ENCODE peak calls at places on chromosomes 16 and 17, in six cellular contexts. J is NCI-H2107, A is small intestine, K is SK-N-MC, F is cardiac muscle cell, S is RCC 7860. T is an unnamed sample.

GRCh38 chr16:3854740-3855139 is 25.8 kb downstream of the CREBBP start:
- DNase-seq in S (no peak), J (no peak), F (no peak), A (no peak), K (no peak), T (no peak)

GRCh38 chr16:84143784-84144199 is 1.2 kb downstream of the HSDL1 start:
- DNase-seq in K (no peak), F (peak; percentile 48), A (peak; percentile 29), J (no peak), S (no peak), T (no peak)

GRCh38 chr17:82601447-82602000 is 46.7 kb downstream of the WDR45B start:
- DNase-seq in S (no peak), A (no peak), F (no peak), K (no peak), J (no peak), T (no peak)

GRCh38 chr16:27232875-27233605 is 29.7 kb downstream of the KDM8 start:
- DNase-seq in A (no peak), J (no peak), S (no peak), F (no peak), K (no peak), T (no peak)

GRCh38 chr16:31868701-31869167 is 4.9 kb upstream of the ZNF267 start:
- DNase-seq in K (peak; percentile 22), A (peak; percentile 76), J (peak; percentile 13), F (peak; percentile 82), S (peak; percentile 44), T (no peak)

GRCh38 chr16:86994651-86995171 is 322.5 kb downstream of the C16orf95 start:
- DNase-seq in A (no peak), K (no peak), S (peak; percentile 100), F (no peak), J (no peak), T (no peak)

GRCh38 chr16:53837421-53837820 is 133.5 kb downstream of the FTO start:
- DNase-seq in J (no peak), K (no peak), A (no peak), S (no peak), F (no peak), T (no peak)

GRCh38 chr17:15966183-15966878 is 21.4 kb downstream of the ADORA2B start:
- DNase-seq in F (peak; percentile 82), A (no peak), J (no peak), S (no peak), K (no peak), T (no peak)

GRCh38 chr17:1714488-1714979 is 4.4 kb upstream of the TLCD2 start:
- DNase-seq in S (peak; percentile 91), A (peak; percentile 98), J (no peak), F (peak; percentile 97), K (no peak), T (no peak)

GRCh38 chr17:50375858-50376538 is 3.0 kb downstream of the EME1 start:
- DNase-seq in F (no peak), A (peak; percentile 33), J (no peak), K (no peak), S (no peak), T (no peak)

GRCh38 chr16:23564964-23565363 is 7.4 kb downstream of the UBFD1 start:
- DNase-seq in F (no peak), S (no peak), K (no peak), A (no peak), J (no peak), T (no peak)

GRCh38 chr17:10879110-10879509 is 41.2 kb upstream of the PIRT start:
- DNase-seq in S (no peak), K (no peak), F (peak; percentile 61), J (no peak), A (peak; percentile 3), T (no peak)

GRCh38 chr17:8237886-8238285 is 10.0 kb downstream of the CTC1 start:
- DNase-seq in A (no peak), K (no peak), S (no peak), F (no peak), J (no peak), T (no peak)

GRCh38 chr17:83115202-83115651 is 35.8 kb downstream of the METRNL start:
- DNase-seq in J (no peak), F (no peak), A (no peak), K (no peak), S (no peak), T (no peak)

GRCh38 chr17:19508327-19508867 is 25.3 kb upstream of the SLC47A1 start:
- DNase-seq in A (no peak), F (no peak), S (no peak), J (no peak), K (no peak), T (no peak)

T was measured in chondrocyte.